ENCODE peak calls at places on chromosomes 3 and 15, in eight cellular contexts. G is stomach, L is sigmoid colon, E is H1, B is esophagus muscularis mucosa, J is upper lobe of left lung, R is suprapubic skin, S is HL-60. F is an unnamed sample.
A peak's percentile ranks its signal among the peaks of the same experiment; 100 is the strongest.

GRCh38 chr15:38454687-38455071 is 752 bp downstream of the FAM98B start:
- DNase-seq in G (no peak), L (no peak), E (no peak), B (no peak), J (no peak), R (no peak), S (no peak), F (no peak)

GRCh38 chr3:197534348-197534725 is 21.4 kb downstream of the BDH1 start:
- DNase-seq in G (no peak), L (no peak), E (no peak), B (no peak), J (no peak), R (no peak), S (no peak), F (no peak)

GRCh38 chr3:159390656-159391055 is 588.8 kb downstream of the MFSD1 start:
- DNase-seq in G (no peak), L (no peak), E (no peak), B (no peak), J (no peak), R (no peak), S (no peak), F (no peak)

GRCh38 chr3:116020495-116020894 is 397.2 kb downstream of the GAP43 start:
- DNase-seq in G (no peak), L (no peak), E (no peak), B (no peak), J (no peak), R (no peak), S (peak; percentile 41), F (no peak)

GRCh38 chr15:100073982-100074381 is 267.8 kb downstream of the ADAMTS17 start:
- DNase-seq in G (no peak), L (no peak), E (no peak), B (no peak), J (no peak), R (no peak), S (no peak), F (no peak)

GRCh38 chr3:133754455-133754854 is 8.3 kb downstream of the TF start:
- DNase-seq in G (no peak), L (no peak), E (no peak), B (peak; percentile 70), J (no peak), R (no peak), S (no peak), F (peak; percentile 35)

GRCh38 chr3:185308126-185308754 is 54.4 kb upstream of the EHHADH start:
- DNase-seq in G (peak; percentile 68), L (no peak), E (peak; percentile 34), B (no peak), J (peak; percentile 48), R (no peak), S (peak; percentile 51), F (no peak)

GRCh38 chr3:61627768-61628185 is 66.4 kb downstream of the PTPRG start:
- DNase-seq in G (no peak), L (no peak), E (no peak), B (no peak), J (no peak), R (no peak), S (no peak), F (no peak)

GRCh38 chr15:78211189-78211921 is 23.0 kb downstream of the ACSBG1 start:
- DNase-seq in G (peak; percentile 17), L (no peak), E (no peak), B (no peak), J (no peak), R (peak; percentile 53), S (no peak), F (peak; percentile 19)

GRCh38 chr3:14633819-14634424 is 17.6 kb upstream of the CCDC174 start:
- DNase-seq in G (peak; percentile 74), L (no peak), E (no peak), B (no peak), J (peak; percentile 77), R (no peak), S (peak; percentile 72), F (peak; percentile 89)

GRCh38 chr15:65532738-65533051 is 2.4 kb downstream of the HACD3 start:
- DNase-seq in G (no peak), L (no peak), E (no peak), B (no peak), J (no peak), R (no peak), S (no peak), F (no peak)

GRCh38 chr15:48978638-48979037 is 14.9 kb upstream of the SHC4 start:
- DNase-seq in G (no peak), L (no peak), E (no peak), B (peak; percentile 57), J (no peak), R (no peak), S (no peak), F (no peak)

GRCh38 chr15:52609593-52609992 is 40.8 kb upstream of the ARPP19 start:
- DNase-seq in G (no peak), L (no peak), E (no peak), B (no peak), J (no peak), R (no peak), S (no peak), F (no peak)
- TF ChIP-seq POLR2AphosphoS5 in G (no peak), L (no peak), E (no peak), B (no peak), J (no peak), R (no peak), S (no peak), F (no peak)

GRCh38 chr3:120244834-120245225 is 40.2 kb downstream of the GPR156 start:
- DNase-seq in G (no peak), L (no peak), E (no peak), B (no peak), J (no peak), R (no peak), S (no peak), F (no peak)
- TF ChIP-seq CTCF in G (no peak), L (no peak), E (no peak), B (no peak), J (no peak), R (no peak), S (no peak), F (no peak)

GRCh38 chr15:25742008-25742407 is 121.1 kb downstream of the ATP10A start:
- DNase-seq in G (no peak), L (no peak), E (no peak), B (no peak), J (no peak), R (no peak), S (no peak), F (no peak)
- TF ChIP-seq POLR2AphosphoS5 in G (no peak), L (no peak), E (no peak), B (no peak), J (no peak), R (no peak), S (no peak), F (no peak)

DNA sequence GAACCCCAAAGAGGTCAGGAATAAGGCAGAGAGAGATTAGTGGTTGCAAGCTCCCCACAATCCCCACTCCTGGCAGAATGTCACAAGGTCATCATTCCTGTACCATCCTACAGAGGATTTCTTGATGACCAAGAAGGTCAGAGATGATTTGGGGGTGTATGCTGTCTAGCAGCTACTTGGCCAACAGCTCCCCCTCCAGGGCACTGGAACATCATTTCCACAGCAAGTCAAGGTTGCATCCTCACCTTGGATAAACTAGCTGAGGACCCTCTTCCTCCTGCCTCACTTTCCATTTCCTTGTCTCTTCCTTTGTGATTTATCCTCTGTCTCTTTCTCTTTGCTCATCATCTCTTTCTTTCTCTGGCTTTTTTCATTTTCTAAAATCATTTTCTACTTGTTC is 106.3 kb downstream of the PROS1 start:
- DNase-seq in G (no peak), L (no peak), E (no peak), B (no peak), J (no peak), R (no peak), S (no peak), F (no peak)
- TF ChIP-seq CTCF in G (no peak), L (no peak), E (no peak), B (no peak), J (no peak), R (no peak), S (no peak), F (no peak)

F was measured in spleen.